ENCODE peak calls at places on chromosomes 7 and 10, in six cellular contexts. E is stomach, Y is NCI-H1105, L is omental fat pad, C is mucosa of descending colon, D is NCI-H510A treated with DMSO at 0.1 percent for 48 hours. P is an unnamed sample.

GRCh38 chr10:121449457-121450045 is 148.7 kb downstream of the FGFR2 start:
- DNase-seq in E (no peak), Y (no peak), L (no peak), C (no peak), D (no peak), P (no peak)

GRCh38 chr7:38584443-38585210 is 46.5 kb downstream of the AMPH start:
- DNase-seq in E (no peak), Y (no peak), L (no peak), C (no peak), D (no peak), P (no peak)

GRCh38 chr7:30864146-30864545 is 47.5 kb upstream of the AQP1 start:
- DNase-seq in E (no peak), Y (no peak), L (no peak), C (no peak), D (no peak), P (no peak)

GRCh38 chr7:4612939-4613841 is 68.9 kb upstream of the FOXK1 start:
- DNase-seq in E (no peak), Y (no peak), L (no peak), C (no peak), D (no peak), P (no peak)

GRCh38 chr7:28419717-28420116 is 7.4 kb downstream of the CREB5 start:
- DNase-seq in E (no peak), Y (no peak), L (no peak), C (no peak), D (no peak), P (no peak)

GRCh38 chr7:28573751-28574295 is 161.5 kb downstream of the CREB5 start:
- DNase-seq in E (no peak), Y (peak), L (no peak), C (no peak), D (peak), P (no peak)

GRCh38 chr10:7317799-7318446 is 92.9 kb downstream of the SFMBT2 start:
- DNase-seq in E (no peak), Y (no peak), L (no peak), C (no peak), D (no peak), P (no peak)

GRCh38 chr10:68231106-68231901 is 609 bp downstream of the ATOH7 start:
- DNase-seq in E (peak), Y (peak), L (no peak), C (peak), D (peak), P (no peak)

GRCh38 chr7:152709307-152710133 is 33.6 kb upstream of the XRCC2 start:
- DNase-seq in E (no peak), Y (no peak), L (no peak), C (no peak), D (no peak), P (no peak)

GRCh38 chr7:35545831-35546230 is 149.1 kb downstream of the HERPUD2 start:
- DNase-seq in E (no peak), Y (no peak), L (no peak), C (no peak), D (no peak), P (no peak)

GRCh38 chr10:33791295-33791694 is 456.8 kb upstream of the NRP1 start:
- DNase-seq in E (no peak), Y (no peak), L (no peak), C (no peak), D (no peak), P (no peak)

GRCh38 chr7:191105-192034 is 1.0 kb upstream of the FAM20C start:
- DNase-seq in E (no peak), Y (no peak), L (no peak), C (no peak), D (no peak), P (no peak)

GRCh38 chr7:81776972-81777371 is 7.1 kb upstream of the HGF start:
- DNase-seq in E (no peak), Y (no peak), L (no peak), C (no peak), D (no peak), P (no peak)

GRCh38 chr7:108611268-108611667 is 41.6 kb downstream of the DNAJB9 start:
- DNase-seq in E (no peak), Y (no peak), L (no peak), C (no peak), D (no peak), P (no peak)

GRCh38 chr10:47303105-47303504 is 3.1 kb downstream of the GDF10 start:
- DNase-seq in E (no peak), Y (no peak), L (no peak), C (no peak), D (no peak), P (no peak)

GRCh38 chr10:122541541-122542002 is 19.0 kb upstream of the DMBT1 start:
- DNase-seq in E (no peak), Y (no peak), L (no peak), C (no peak), D (no peak), P (no peak)

GRCh38 chr7:2670720-2671391 is 17.1 kb upstream of the AMZ1 start:
- DNase-seq in E (peak), Y (peak), L (no peak), C (peak), D (peak), P (peak)

GRCh38 chr7:30612658-30613265 is 18.1 kb downstream of the GARS1 start:
- DNase-seq in E (no peak), Y (no peak), L (no peak), C (no peak), D (no peak), P (no peak)

GRCh38 chr10:22379059-22379458 is 33.8 kb downstream of the SPAG6 start:
- DNase-seq in E (no peak), Y (no peak), L (no peak), C (no peak), D (no peak), P (no peak)

GRCh38 chr7:139646566-139646965 is 123.1 kb downstream of the CLEC2L start:
- DNase-seq in E (no peak), Y (no peak), L (no peak), C (no peak), D (no peak), P (no peak)

GRCh38 chr7:3356173-3356572 is 55.1 kb downstream of the SDK1 start:
- DNase-seq in E (no peak), Y (no peak), L (no peak), C (no peak), D (peak), P (no peak)

GRCh38 chr10:62244785-62245595 is 23.7 kb downstream of the RTKN2 start:
- DNase-seq in E (no peak), Y (peak), L (no peak), C (no peak), D (peak), P (peak)

P was measured in Peyer's patch.